ENCODE peak calls at places on chromosome 1, in seven cellular contexts. One of them, this sample, is unnamed.

GRCh38 chr1:164363980-164364379 is 195.0 kb upstream of the PBX1 start:
- DNase-seq in HuH-7.5: no peak
- DNase-seq in A172: no peak
- DNase-seq in kidney glomerular epithelial cell: no peak
- DNase-seq in stimulated activated CD4-positive, alpha-beta T cell treated with anti-CD3 and anti-CD28 coated beads, Interleukin-12 subunit alpha, Interleukin-12 subunit beta, amount 100 ng/mL, for 48 hours: no peak
- DNase-seq in progenitor cell of endocrine pancreas: no peak
- DNase-seq in K562: no peak
- DNase-seq in this sample: no peak

GRCh38 chr1:101112051-101112770 is 86.6 kb upstream of the DPH5 start:
- DNase-seq in HuH-7.5: no peak
- DNase-seq in A172: no peak
- DNase-seq in kidney glomerular epithelial cell: no peak
- DNase-seq in stimulated activated CD4-positive, alpha-beta T cell treated with anti-CD3 and anti-CD28 coated beads, Interleukin-12 subunit alpha, Interleukin-12 subunit beta, amount 100 ng/mL, for 48 hours: peak; percentile 44
- DNase-seq in progenitor cell of endocrine pancreas: no peak
- DNase-seq in K562: no peak
- DNase-seq in this sample: no peak

GRCh38 chr1:51518730-51519047 is 377 bp downstream of the EPS15 start:
- DNase-seq in HuH-7.5: peak; percentile 38
- DNase-seq in A172: no peak
- DNase-seq in kidney glomerular epithelial cell: peak; percentile 19
- DNase-seq in stimulated activated CD4-positive, alpha-beta T cell treated with anti-CD3 and anti-CD28 coated beads, Interleukin-12 subunit alpha, Interleukin-12 subunit beta, amount 100 ng/mL, for 48 hours: no peak
- DNase-seq in progenitor cell of endocrine pancreas: no peak
- DNase-seq in K562: peak; percentile 73
- DNase-seq in this sample: no peak

GRCh38 chr1:118118469-118118868 is 66.6 kb downstream of the SPAG17 start:
- DNase-seq in HuH-7.5: peak; percentile 20
- DNase-seq in A172: no peak
- DNase-seq in kidney glomerular epithelial cell: no peak
- DNase-seq in stimulated activated CD4-positive, alpha-beta T cell treated with anti-CD3 and anti-CD28 coated beads, Interleukin-12 subunit alpha, Interleukin-12 subunit beta, amount 100 ng/mL, for 48 hours: no peak
- DNase-seq in progenitor cell of endocrine pancreas: no peak
- DNase-seq in K562: no peak
- DNase-seq in this sample: no peak

GRCh38 chr1:89453123-89453972 is 71.3 kb upstream of the LRRC8B start:
- DNase-seq in HuH-7.5: no peak
- DNase-seq in A172: no peak
- DNase-seq in kidney glomerular epithelial cell: no peak
- DNase-seq in stimulated activated CD4-positive, alpha-beta T cell treated with anti-CD3 and anti-CD28 coated beads, Interleukin-12 subunit alpha, Interleukin-12 subunit beta, amount 100 ng/mL, for 48 hours: no peak
- DNase-seq in progenitor cell of endocrine pancreas: no peak
- DNase-seq in K562: no peak
- DNase-seq in this sample: no peak

GRCh38 chr1:172946814-172947507 is 103.8 kb downstream of the TNFSF18 start:
- DNase-seq in HuH-7.5: no peak
- DNase-seq in A172: peak; percentile 83
- DNase-seq in kidney glomerular epithelial cell: no peak
- DNase-seq in stimulated activated CD4-positive, alpha-beta T cell treated with anti-CD3 and anti-CD28 coated beads, Interleukin-12 subunit alpha, Interleukin-12 subunit beta, amount 100 ng/mL, for 48 hours: no peak
- DNase-seq in progenitor cell of endocrine pancreas: no peak
- DNase-seq in K562: no peak
- DNase-seq in this sample: no peak

GRCh38 chr1:226979517-226980121 is 39.5 kb downstream of the COQ8A start:
- DNase-seq in HuH-7.5: no peak
- DNase-seq in A172: no peak
- DNase-seq in kidney glomerular epithelial cell: no peak
- DNase-seq in stimulated activated CD4-positive, alpha-beta T cell treated with anti-CD3 and anti-CD28 coated beads, Interleukin-12 subunit alpha, Interleukin-12 subunit beta, amount 100 ng/mL, for 48 hours: no peak
- DNase-seq in progenitor cell of endocrine pancreas: no peak
- DNase-seq in K562: no peak
- DNase-seq in this sample: no peak

GRCh38 chr1:41046347-41046775 is 24.8 kb upstream of the SLFNL1 start:
- DNase-seq in HuH-7.5: no peak
- DNase-seq in A172: no peak
- DNase-seq in kidney glomerular epithelial cell: no peak
- DNase-seq in stimulated activated CD4-positive, alpha-beta T cell treated with anti-CD3 and anti-CD28 coated beads, Interleukin-12 subunit alpha, Interleukin-12 subunit beta, amount 100 ng/mL, for 48 hours: no peak
- DNase-seq in progenitor cell of endocrine pancreas: no peak
- DNase-seq in K562: no peak
- DNase-seq in this sample: no peak

GRCh38 chr1:31926846-31927660 is 11.1 kb downstream of the PTP4A2 start:
- DNase-seq in HuH-7.5: no peak
- DNase-seq in A172: no peak
- DNase-seq in kidney glomerular epithelial cell: no peak
- DNase-seq in stimulated activated CD4-positive, alpha-beta T cell treated with anti-CD3 and anti-CD28 coated beads, Interleukin-12 subunit alpha, Interleukin-12 subunit beta, amount 100 ng/mL, for 48 hours: no peak
- DNase-seq in progenitor cell of endocrine pancreas: no peak
- DNase-seq in K562: no peak
- DNase-seq in this sample: no peak

GRCh38 chr1:27102134-27102706 is 52.7 kb downstream of the SLC9A1 start:
- DNase-seq in HuH-7.5: no peak
- DNase-seq in A172: no peak
- DNase-seq in kidney glomerular epithelial cell: no peak
- DNase-seq in stimulated activated CD4-positive, alpha-beta T cell treated with anti-CD3 and anti-CD28 coated beads, Interleukin-12 subunit alpha, Interleukin-12 subunit beta, amount 100 ng/mL, for 48 hours: no peak
- DNase-seq in progenitor cell of endocrine pancreas: no peak
- DNase-seq in K562: no peak
- DNase-seq in this sample: no peak

GRCh38 chr1:211529453-211529852 is 37.5 kb upstream of the RD3 start:
- DNase-seq in HuH-7.5: no peak
- DNase-seq in A172: no peak
- DNase-seq in kidney glomerular epithelial cell: no peak
- DNase-seq in stimulated activated CD4-positive, alpha-beta T cell treated with anti-CD3 and anti-CD28 coated beads, Interleukin-12 subunit alpha, Interleukin-12 subunit beta, amount 100 ng/mL, for 48 hours: no peak
- DNase-seq in progenitor cell of endocrine pancreas: no peak
- DNase-seq in K562: no peak
- DNase-seq in this sample: no peak

GRCh38 chr1:77407738-77408375 is 126.0 kb downstream of the AK5 start:
- DNase-seq in HuH-7.5: no peak
- DNase-seq in A172: peak; percentile 19
- DNase-seq in kidney glomerular epithelial cell: peak; percentile 49
- DNase-seq in stimulated activated CD4-positive, alpha-beta T cell treated with anti-CD3 and anti-CD28 coated beads, Interleukin-12 subunit alpha, Interleukin-12 subunit beta, amount 100 ng/mL, for 48 hours: no peak
- DNase-seq in progenitor cell of endocrine pancreas: no peak
- DNase-seq in K562: no peak
- DNase-seq in this sample: no peak

GRCh38 chr1:161738627-161739287 is 10.8 kb upstream of the DUSP12 start:
- DNase-seq in HuH-7.5: no peak
- DNase-seq in A172: peak; percentile 81
- DNase-seq in kidney glomerular epithelial cell: peak; percentile 31
- DNase-seq in stimulated activated CD4-positive, alpha-beta T cell treated with anti-CD3 and anti-CD28 coated beads, Interleukin-12 subunit alpha, Interleukin-12 subunit beta, amount 100 ng/mL, for 48 hours: no peak
- DNase-seq in progenitor cell of endocrine pancreas: no peak
- DNase-seq in K562: peak; percentile 42
- DNase-seq in this sample: peak; percentile 45

GRCh38 chr1:221712776-221713431 is 29.0 kb downstream of the DUSP10 start:
- DNase-seq in HuH-7.5: no peak
- DNase-seq in A172: no peak
- DNase-seq in kidney glomerular epithelial cell: no peak
- DNase-seq in stimulated activated CD4-positive, alpha-beta T cell treated with anti-CD3 and anti-CD28 coated beads, Interleukin-12 subunit alpha, Interleukin-12 subunit beta, amount 100 ng/mL, for 48 hours: peak; percentile 53
- DNase-seq in progenitor cell of endocrine pancreas: no peak
- DNase-seq in K562: no peak
- DNase-seq in this sample: no peak

GRCh38 chr1:31977361-31978131 is 36.1 kb upstream of the KHDRBS1 start:
- DNase-seq in HuH-7.5: no peak
- DNase-seq in A172: no peak
- DNase-seq in kidney glomerular epithelial cell: no peak
- DNase-seq in stimulated activated CD4-positive, alpha-beta T cell treated with anti-CD3 and anti-CD28 coated beads, Interleukin-12 subunit alpha, Interleukin-12 subunit beta, amount 100 ng/mL, for 48 hours: no peak
- DNase-seq in progenitor cell of endocrine pancreas: no peak
- DNase-seq in K562: peak; percentile 73
- DNase-seq in this sample: peak; percentile 59

GRCh38 chr1:39957299-39958020 is 2.5 kb downstream of the MFSD2A start:
- DNase-seq in HuH-7.5: no peak
- DNase-seq in A172: no peak
- DNase-seq in kidney glomerular epithelial cell: peak; percentile 82
- DNase-seq in stimulated activated CD4-positive, alpha-beta T cell treated with anti-CD3 and anti-CD28 coated beads, Interleukin-12 subunit alpha, Interleukin-12 subunit beta, amount 100 ng/mL, for 48 hours: no peak
- DNase-seq in progenitor cell of endocrine pancreas: no peak
- DNase-seq in K562: no peak
- DNase-seq in this sample: no peak

GRCh38 chr1:91018006-91018405 is 3.8 kb downstream of the ZNF644 start:
- DNase-seq in HuH-7.5: no peak
- DNase-seq in A172: no peak
- DNase-seq in kidney glomerular epithelial cell: no peak
- DNase-seq in stimulated activated CD4-positive, alpha-beta T cell treated with anti-CD3 and anti-CD28 coated beads, Interleukin-12 subunit alpha, Interleukin-12 subunit beta, amount 100 ng/mL, for 48 hours: no peak
- DNase-seq in progenitor cell of endocrine pancreas: no peak
- DNase-seq in K562: no peak
- DNase-seq in this sample: no peak

GRCh38 chr1:21537932-21538630 is 28.9 kb downstream of the ALPL start:
- DNase-seq in HuH-7.5: no peak
- DNase-seq in A172: no peak
- DNase-seq in kidney glomerular epithelial cell: no peak
- DNase-seq in stimulated activated CD4-positive, alpha-beta T cell treated with anti-CD3 and anti-CD28 coated beads, Interleukin-12 subunit alpha, Interleukin-12 subunit beta, amount 100 ng/mL, for 48 hours: no peak
- DNase-seq in progenitor cell of endocrine pancreas: no peak
- DNase-seq in K562: no peak
- DNase-seq in this sample: no peak

GRCh38 chr1:111471012-111471411 is 2.8 kb upstream of the C1orf162 start:
- DNase-seq in HuH-7.5: no peak
- DNase-seq in A172: no peak
- DNase-seq in kidney glomerular epithelial cell: no peak
- DNase-seq in stimulated activated CD4-positive, alpha-beta T cell treated with anti-CD3 and anti-CD28 coated beads, Interleukin-12 subunit alpha, Interleukin-12 subunit beta, amount 100 ng/mL, for 48 hours: peak; percentile 33
- DNase-seq in progenitor cell of endocrine pancreas: no peak
- DNase-seq in K562: no peak
- DNase-seq in this sample: no peak

This sample was measured in AG04449.